ENCODE peak calls at places on chromosomes 3 and 15, in nine cellular contexts. G is fibroblast of mammary gland, J is heart left ventricle, F is glutamatergic neuron, L is A673, S is upper lobe of right lung, N is neural crest cell, V is fibroblast of the aortic adventitia, M is brain microvascular endothelial cell. K is an unnamed sample.
A peak's percentile ranks its signal among the peaks of the same experiment; 100 is the strongest.

GRCh38 chr3:12891391-12891984 is 50.1 kb upstream of the RPL32 start:
- DNase-seq in G (no peak), N (no peak), V (no peak), L (no peak), J (no peak), M (no peak), F (no peak), S (no peak), K (no peak)

GRCh38 chr3:29758108-29759020 is 477.5 kb downstream of the RBMS3 start:
- DNase-seq in L (peak; percentile 78), J (no peak), N (no peak), S (no peak), G (peak; percentile 97), V (peak; percentile 93), F (no peak), M (no peak), K (peak; percentile 93)

GRCh38 chr3:72652395-72652794 is 195.8 kb downstream of the SHQ1 start:
- DNase-seq in V (no peak), S (no peak), N (no peak), J (no peak), F (no peak), G (no peak), L (no peak), M (no peak), K (no peak)

GRCh38 chr3:38650248-38650940 is 907 bp upstream of the SCN5A start:
- DNase-seq in J (no peak), F (no peak), S (peak; percentile 52), V (no peak), N (no peak), M (no peak), L (no peak), G (peak; percentile 5), K (no peak)

GRCh38 chr3:188076176-188076575 is 77.8 kb upstream of the LPP start:
- DNase-seq in S (no peak), G (no peak), J (no peak), L (no peak), M (no peak), F (no peak), V (no peak), N (no peak), K (no peak)

GRCh38 chr3:54582424-54582823 is 345.4 kb downstream of the LRTM1 start:
- DNase-seq in M (no peak), L (no peak), J (no peak), F (no peak), S (no peak), G (no peak), N (no peak), V (no peak), K (no peak)

GRCh38 chr3:152331018-152331541 is 62.4 kb downstream of the MBNL1 start:
- DNase-seq in L (no peak), S (no peak), N (no peak), V (peak; percentile 92), F (no peak), M (peak; percentile 55), G (peak; percentile 90), J (peak; percentile 39), K (peak; percentile 72)

GRCh38 chr3:184815046-184815930 is 3.3 kb downstream of the VPS8 start:
- DNase-seq in J (no peak), L (no peak), V (peak; percentile 52), S (no peak), F (no peak), N (no peak), M (peak; percentile 79), G (peak; percentile 87), K (peak; percentile 52)

GRCh38 chr3:81339040-81339845 is 422.2 kb downstream of the GBE1 start:
- DNase-seq in J (no peak), S (no peak), V (peak; percentile 25), L (peak; percentile 12), G (peak; percentile 13), M (no peak), F (no peak), N (no peak), K (peak; percentile 37)
- TF ChIP-seq CTCF in J (no peak), S (peak; percentile 36), V (peak; percentile 70), L (peak; percentile 62), G (peak; percentile 59), M (peak; percentile 40), F (peak; percentile 73), N (peak; percentile 68), K (peak; percentile 40)

GRCh38 chr3:42575137-42575741 is 6.5 kb downstream of the SEC22C start:
- DNase-seq in S (no peak), G (no peak), N (no peak), L (no peak), F (no peak), M (no peak), V (no peak), J (no peak), K (no peak)

GRCh38 chr3:42578054-42578453 is 3.7 kb downstream of the SEC22C start:
- DNase-seq in J (no peak), V (no peak), M (no peak), N (no peak), S (no peak), L (no peak), F (no peak), G (no peak), K (no peak)

GRCh38 chr3:42569743-42570142 is 12.0 kb downstream of the SEC22C start:
- DNase-seq in N (no peak), F (no peak), V (no peak), L (no peak), J (no peak), S (no peak), G (no peak), M (no peak), K (no peak)

DNA sequence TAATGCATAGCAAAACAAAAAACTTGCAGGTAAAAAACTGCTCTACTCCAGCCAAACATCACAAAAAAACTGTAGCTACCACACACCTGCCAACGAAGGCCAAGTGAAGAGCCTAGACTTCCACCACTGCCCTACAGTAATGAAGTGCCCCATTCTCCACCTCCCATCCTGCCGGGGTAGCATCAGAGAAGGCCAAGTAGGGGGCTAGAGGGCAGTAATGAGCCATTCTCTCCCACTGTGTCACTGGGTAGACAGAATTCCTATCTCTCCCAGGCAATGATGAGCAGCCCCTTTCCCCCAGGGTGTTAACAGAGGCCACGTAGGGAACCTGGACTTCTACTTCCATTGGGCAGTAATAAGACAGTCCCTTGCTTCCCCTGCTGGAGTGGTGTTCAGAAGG is 9.5 kb downstream of the SEC22C start:
- DNase-seq in G (peak; percentile 46), M (peak; percentile 48), L (peak; percentile 24), N (peak; percentile 22), V (peak; percentile 24), S (no peak), J (no peak), F (peak; percentile 71), K (peak; percentile 67)
- TF ChIP-seq CTCF in G (peak; percentile 60), M (peak; percentile 81), L (peak; percentile 39), N (peak; percentile 48), V (peak; percentile 48), S (peak; percentile 52), J (peak; percentile 29), F (peak; percentile 23), K (peak; percentile 28)

GRCh38 chr15:74243431-74243830 is 7.3 kb downstream of the CCDC33 start:
- DNase-seq in F (no peak), V (no peak), G (no peak), M (no peak), L (no peak), S (no peak), N (no peak), J (no peak), K (no peak)

GRCh38 chr15:74238984-74239645 is 3.0 kb downstream of the CCDC33 start:
- DNase-seq in V (no peak), F (no peak), L (no peak), N (no peak), J (no peak), G (no peak), M (no peak), S (no peak), K (no peak)

GRCh38 chr15:74240897-74241614 is 4.9 kb downstream of the CCDC33 start:
- DNase-seq in S (no peak), G (no peak), J (no peak), M (no peak), N (no peak), V (no peak), F (no peak), L (no peak), K (no peak)

GRCh38 chr15:74242296-74242929 is 6.3 kb downstream of the CCDC33 start:
- DNase-seq in M (peak; percentile 22), N (no peak), V (peak; percentile 48), F (no peak), L (no peak), S (no peak), G (peak; percentile 33), J (no peak), K (peak; percentile 39)

GRCh38 chr15:74240002-74240568 is 4.0 kb downstream of the CCDC33 start:
- DNase-seq in V (peak; percentile 87), S (peak; percentile 90), J (peak; percentile 91), L (peak; percentile 97), G (peak; percentile 60), N (no peak), M (peak; percentile 57), F (no peak), K (peak; percentile 99)
- TF ChIP-seq CTCF in V (peak; percentile 48), S (peak; percentile 56), J (peak; percentile 54), L (peak; percentile 75), G (peak; percentile 20), N (no peak), M (peak; percentile 63), F (no peak), K (peak; percentile 58)

GRCh38 chr3:62556121-62556520 is 182.8 kb upstream of the FEZF2 start:
- DNase-seq in F (no peak), N (no peak), V (no peak), M (no peak), S (no peak), J (no peak), L (no peak), G (no peak), K (no peak)

GRCh38 chr3:62557983-62558382 is 184.6 kb upstream of the FEZF2 start:
- DNase-seq in M (no peak), F (no peak), V (no peak), G (no peak), S (no peak), L (no peak), J (no peak), N (no peak), K (no peak)

GRCh38 chr3:62557450-62557849 is 184.1 kb upstream of the FEZF2 start:
- DNase-seq in M (no peak), N (no peak), J (no peak), G (no peak), L (no peak), F (no peak), S (no peak), V (no peak), K (no peak)

GRCh38 chr3:62559831-62560445 is 186.6 kb upstream of the FEZF2 start:
- DNase-seq in F (no peak), J (no peak), G (peak; percentile 79), M (peak; percentile 8), L (no peak), V (peak; percentile 75), S (no peak), N (no peak), K (peak; percentile 27)

DNA sequence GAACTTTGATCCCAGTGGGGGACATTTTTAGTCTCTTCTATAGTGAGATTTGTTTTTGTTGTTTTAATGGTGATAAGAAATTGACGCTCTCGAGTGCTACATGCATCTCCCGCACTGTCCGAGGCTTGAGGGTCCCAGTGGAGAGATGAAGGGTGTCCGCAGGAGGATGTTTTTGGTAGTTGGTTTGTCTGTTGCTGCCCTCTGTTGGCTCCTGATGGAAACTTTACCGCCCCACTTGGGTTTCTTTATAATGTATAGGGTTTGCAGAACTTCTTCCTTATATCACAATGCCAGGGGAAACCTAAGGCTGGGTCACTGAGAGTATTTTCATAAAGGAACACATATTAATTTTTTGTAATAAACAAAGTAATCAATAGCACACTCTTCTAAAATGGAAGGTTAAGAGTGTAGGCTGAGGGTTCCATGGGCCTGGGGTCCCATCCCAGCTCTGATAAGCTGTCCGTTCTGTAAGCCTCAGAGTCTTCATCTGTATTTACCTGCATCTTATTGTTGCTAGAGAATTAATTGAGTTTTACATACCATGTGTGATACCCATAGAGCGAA is 185.3 kb upstream of the FEZF2 start:
- DNase-seq in G (peak; percentile 39), V (peak; percentile 25), M (peak; percentile 25), N (peak; percentile 59), L (peak; percentile 14), S (no peak), J (no peak), F (peak; percentile 48), K (peak; percentile 48)
- TF ChIP-seq CTCF in G (peak; percentile 52), V (peak; percentile 65), M (peak; percentile 81), N (peak; percentile 74), L (peak; percentile 51), S (peak; percentile 40), J (no peak), F (peak; percentile 61), K (peak; percentile 45)